ENCODE peak calls at places on chromosomes 16 and 17, in seven cellular contexts. I, K, O, Z, X, P and T are unnamed samples.

GRCh38 chr17:41800601-41801373 is 11.0 kb downstream of the P3H4 start:
- DNase-seq in I (no peak), K (no peak), O (no peak), Z (no peak), X (no peak), P (peak), T (peak)

GRCh38 chr17:71522383-71522782 is 598.4 kb upstream of the SOX9 start:
- DNase-seq in I (no peak), K (no peak), O (no peak), Z (no peak), X (no peak), P (no peak), T (no peak)

GRCh38 chr16:88005148-88005547 is 53.9 kb downstream of the BANP start:
- DNase-seq in I (no peak), K (no peak), O (no peak), Z (no peak), X (no peak), P (peak), T (no peak)

GRCh38 chr17:57944796-57945362 is 10.3 kb downstream of the CUEDC1 start:
- DNase-seq in I (no peak), K (no peak), O (no peak), Z (no peak), X (no peak), P (no peak), T (peak)

GRCh38 chr17:79933863-79934652 is 94.8 kb upstream of the CBX4 start:
- DNase-seq in I (no peak), K (no peak), O (peak), Z (no peak), X (peak), P (no peak), T (peak)

GRCh38 chr16:84214451-84215066 is 23.6 kb downstream of the ADAD2 start:
- DNase-seq in I (no peak), K (no peak), O (no peak), Z (no peak), X (no peak), P (no peak), T (no peak)

GRCh38 chr17:82232876-82233785 is 4.3 kb downstream of the SLC16A3 start:
- DNase-seq in I (no peak), K (peak), O (no peak), Z (no peak), X (no peak), P (no peak), T (no peak)

GRCh38 chr16:31874354-31875111 is 926 bp downstream of the ZNF267 start:
- DNase-seq in I (no peak), K (no peak), O (peak), Z (no peak), X (peak), P (peak), T (peak)

GRCh38 chr16:30033270-30033669 is 2.2 kb upstream of the TLCD3B start:
- DNase-seq in I (no peak), K (no peak), O (no peak), Z (no peak), X (no peak), P (no peak), T (no peak)

GRCh38 chr17:78341559-78342437 is 18.1 kb downstream of the SOCS3 start:
- DNase-seq in I (no peak), K (peak), O (peak), Z (no peak), X (no peak), P (peak), T (peak)

GRCh38 chr17:12928736-12929135 is 89.1 kb downstream of the ELAC2 start:
- DNase-seq in I (no peak), K (no peak), O (no peak), Z (no peak), X (peak), P (peak), T (no peak)

GRCh38 chr16:3625911-3626732 is 14.7 kb upstream of the SLX4 start:
- DNase-seq in I (no peak), K (no peak), O (no peak), Z (no peak), X (peak), P (peak), T (no peak)

GRCh38 chr16:79071424-79071823 is 529.1 kb downstream of the MAF start:
- DNase-seq in I (no peak), K (no peak), O (no peak), Z (no peak), X (no peak), P (no peak), T (peak)

GRCh38 chr16:89122322-89122831 is 28.7 kb downstream of the ACSF3 start:
- DNase-seq in I (no peak), K (peak), O (peak), Z (no peak), X (no peak), P (no peak), T (no peak)

GRCh38 chr16:10949424-10949970 is 5.1 kb downstream of the CLEC16A start:
- DNase-seq in I (no peak), K (no peak), O (peak), Z (no peak), X (peak), P (peak), T (no peak)